ENCODE peak calls at places on chromosomes 11 and 22, in nine cellular contexts. One of them, this sample, is unnamed.

GRCh38 chr11:73266644-73267015 is 5.5 kb upstream of the P2RY6 start:
- DNase-seq in memory B cell: no peak
- DNase-seq in A549: no peak
- DNase-seq in caudate nucleus: no peak
- DNase-seq in stimulated activated CD4-positive, alpha-beta T cell treated with anti-CD3 and anti-CD28 coated beads, Interleukin-4, amount 100 ng/mL, for 48 hours: no peak
- DNase-seq in AG10803: no peak
- DNase-seq in left colon: no peak
- DNase-seq in activated naive CD4-positive, alpha-beta T cell treated with Interleukin-2 at 50 U/mL for 16 hours: no peak
- DNase-seq in hypothalamus: no peak
- DNase-seq in this sample: no peak

GRCh38 chr11:122478986-122479385 is 176.5 kb upstream of the UBASH3B start:
- DNase-seq in stimulated activated CD4-positive, alpha-beta T cell treated with anti-CD3 and anti-CD28 coated beads, Interleukin-4, amount 100 ng/mL, for 48 hours: no peak
- DNase-seq in memory B cell: no peak
- DNase-seq in caudate nucleus: no peak
- DNase-seq in activated naive CD4-positive, alpha-beta T cell treated with Interleukin-2 at 50 U/mL for 16 hours: no peak
- DNase-seq in hypothalamus: no peak
- DNase-seq in A549: no peak
- DNase-seq in AG10803: peak; percentile 22
- DNase-seq in left colon: no peak
- DNase-seq in this sample: no peak

GRCh38 chr22:46148885-46149492 is 1.3 kb upstream of the PPARA start:
- DNase-seq in hypothalamus: no peak
- DNase-seq in A549: no peak
- DNase-seq in AG10803: no peak
- DNase-seq in caudate nucleus: no peak
- DNase-seq in left colon: no peak
- DNase-seq in activated naive CD4-positive, alpha-beta T cell treated with Interleukin-2 at 50 U/mL for 16 hours: no peak
- DNase-seq in stimulated activated CD4-positive, alpha-beta T cell treated with anti-CD3 and anti-CD28 coated beads, Interleukin-4, amount 100 ng/mL, for 48 hours: no peak
- DNase-seq in memory B cell: peak; percentile 38
- DNase-seq in this sample: no peak

GRCh38 chr22:31605851-31606585 is 56.0 kb downstream of the PISD start:
- DNase-seq in left colon: no peak
- DNase-seq in AG10803: no peak
- DNase-seq in activated naive CD4-positive, alpha-beta T cell treated with Interleukin-2 at 50 U/mL for 16 hours: no peak
- DNase-seq in caudate nucleus: no peak
- DNase-seq in memory B cell: no peak
- DNase-seq in stimulated activated CD4-positive, alpha-beta T cell treated with anti-CD3 and anti-CD28 coated beads, Interleukin-4, amount 100 ng/mL, for 48 hours: no peak
- DNase-seq in A549: no peak
- DNase-seq in hypothalamus: no peak
- DNase-seq in this sample: peak; percentile 29

GRCh38 chr11:94727766-94728165 is 40.4 kb upstream of the AMOTL1 start:
- DNase-seq in stimulated activated CD4-positive, alpha-beta T cell treated with anti-CD3 and anti-CD28 coated beads, Interleukin-4, amount 100 ng/mL, for 48 hours: no peak
- DNase-seq in hypothalamus: no peak
- DNase-seq in caudate nucleus: no peak
- DNase-seq in activated naive CD4-positive, alpha-beta T cell treated with Interleukin-2 at 50 U/mL for 16 hours: no peak
- DNase-seq in A549: no peak
- DNase-seq in left colon: no peak
- DNase-seq in AG10803: no peak
- DNase-seq in memory B cell: no peak
- DNase-seq in this sample: no peak

GRCh38 chr11:121780971-121781370 is 328.2 kb upstream of the SORL1-AS1 start:
- DNase-seq in A549: no peak
- DNase-seq in hypothalamus: no peak
- DNase-seq in activated naive CD4-positive, alpha-beta T cell treated with Interleukin-2 at 50 U/mL for 16 hours: no peak
- DNase-seq in memory B cell: no peak
- DNase-seq in left colon: no peak
- DNase-seq in AG10803: peak; percentile 11
- DNase-seq in stimulated activated CD4-positive, alpha-beta T cell treated with anti-CD3 and anti-CD28 coated beads, Interleukin-4, amount 100 ng/mL, for 48 hours: no peak
- DNase-seq in caudate nucleus: no peak
- DNase-seq in this sample: no peak

GRCh38 chr11:126384449-126385070 is 29.1 kb downstream of the ST3GAL4 start:
- DNase-seq in left colon: peak; percentile 53
- DNase-seq in stimulated activated CD4-positive, alpha-beta T cell treated with anti-CD3 and anti-CD28 coated beads, Interleukin-4, amount 100 ng/mL, for 48 hours: no peak
- DNase-seq in A549: no peak
- DNase-seq in memory B cell: no peak
- DNase-seq in caudate nucleus: no peak
- DNase-seq in hypothalamus: no peak
- DNase-seq in activated naive CD4-positive, alpha-beta T cell treated with Interleukin-2 at 50 U/mL for 16 hours: no peak
- DNase-seq in AG10803: no peak
- DNase-seq in this sample: no peak

GRCh38 chr11:128146926-128147605 is 440.3 kb downstream of the ETS1 start:
- DNase-seq in stimulated activated CD4-positive, alpha-beta T cell treated with anti-CD3 and anti-CD28 coated beads, Interleukin-4, amount 100 ng/mL, for 48 hours: no peak
- DNase-seq in left colon: no peak
- DNase-seq in memory B cell: no peak
- DNase-seq in AG10803: peak; percentile 13
- DNase-seq in activated naive CD4-positive, alpha-beta T cell treated with Interleukin-2 at 50 U/mL for 16 hours: no peak
- DNase-seq in caudate nucleus: no peak
- DNase-seq in hypothalamus: no peak
- DNase-seq in A549: no peak
- DNase-seq in this sample: no peak

GRCh38 chr22:30607300-30607930 is 441 bp downstream of the TCN2 start:
- DNase-seq in AG10803: no peak
- DNase-seq in memory B cell: no peak
- DNase-seq in caudate nucleus: no peak
- DNase-seq in left colon: no peak
- DNase-seq in activated naive CD4-positive, alpha-beta T cell treated with Interleukin-2 at 50 U/mL for 16 hours: no peak
- DNase-seq in stimulated activated CD4-positive, alpha-beta T cell treated with anti-CD3 and anti-CD28 coated beads, Interleukin-4, amount 100 ng/mL, for 48 hours: no peak
- DNase-seq in A549: no peak
- DNase-seq in hypothalamus: no peak
- DNase-seq in this sample: no peak

GRCh38 chr22:23398701-23399366 is 181.3 kb downstream of the IGLL1 start:
- DNase-seq in hypothalamus: no peak
- DNase-seq in stimulated activated CD4-positive, alpha-beta T cell treated with anti-CD3 and anti-CD28 coated beads, Interleukin-4, amount 100 ng/mL, for 48 hours: no peak
- DNase-seq in AG10803: no peak
- DNase-seq in activated naive CD4-positive, alpha-beta T cell treated with Interleukin-2 at 50 U/mL for 16 hours: no peak
- DNase-seq in A549: no peak
- DNase-seq in left colon: no peak
- DNase-seq in memory B cell: no peak
- DNase-seq in caudate nucleus: no peak
- DNase-seq in this sample: no peak

GRCh38 chr11:116644948-116645305 is 127.9 kb downstream of the BUD13 start:
- DNase-seq in left colon: no peak
- DNase-seq in activated naive CD4-positive, alpha-beta T cell treated with Interleukin-2 at 50 U/mL for 16 hours: no peak
- DNase-seq in hypothalamus: no peak
- DNase-seq in A549: no peak
- DNase-seq in caudate nucleus: no peak
- DNase-seq in stimulated activated CD4-positive, alpha-beta T cell treated with anti-CD3 and anti-CD28 coated beads, Interleukin-4, amount 100 ng/mL, for 48 hours: no peak
- DNase-seq in AG10803: no peak
- DNase-seq in memory B cell: no peak
- DNase-seq in this sample: no peak

GRCh38 chr22:46103664-46104063 is 46.7 kb upstream of the PPARA start:
- DNase-seq in stimulated activated CD4-positive, alpha-beta T cell treated with anti-CD3 and anti-CD28 coated beads, Interleukin-4, amount 100 ng/mL, for 48 hours: no peak
- DNase-seq in hypothalamus: no peak
- DNase-seq in activated naive CD4-positive, alpha-beta T cell treated with Interleukin-2 at 50 U/mL for 16 hours: no peak
- DNase-seq in A549: no peak
- DNase-seq in caudate nucleus: no peak
- DNase-seq in AG10803: no peak
- DNase-seq in memory B cell: no peak
- DNase-seq in left colon: no peak
- DNase-seq in this sample: no peak